ENCODE peak calls at places on chromosomes 2 and 18, in four cellular contexts. E, I, S and P are unnamed samples.

GRCh38 chr2:112021781-112022231 is 33.3 kb upstream of the TMEM87B start:
- DNase-seq in E (no peak), I (no peak), S (no peak), P (no peak)

GRCh38 chr2:98281607-98282006 is 64.6 kb upstream of the CNGA3 start:
- DNase-seq in E (no peak), I (no peak), S (no peak), P (no peak)

GRCh38 chr2:85537600-85538506 is 1.1 kb upstream of the MAT2A start:
- DNase-seq in E (peak; percentile 20), I (no peak), S (no peak), P (no peak)

GRCh38 chr18:77369644-77370043 is 120.0 kb downstream of the GALR1 start:
- DNase-seq in E (no peak), I (no peak), S (no peak), P (no peak)

GRCh38 chr18:3186678-3187658 is 32.8 kb downstream of the MYOM1 start:
- DNase-seq in E (no peak), I (no peak), S (no peak), P (no peak)

GRCh38 chr2:336360-336759 is 48.5 kb upstream of the ALKAL2 start:
- DNase-seq in E (no peak), I (no peak), S (no peak), P (no peak)

GRCh38 chr2:127097841-127098651 is 8.9 kb downstream of the BIN1 start:
- DNase-seq in E (no peak), I (no peak), S (no peak), P (no peak)

GRCh38 chr2:32565902-32566301 is 61.9 kb upstream of the TTC27 start:
- DNase-seq in E (no peak), I (no peak), S (no peak), P (no peak)

GRCh38 chr18:68406761-68407160 is 308.1 kb downstream of the TMX3 start:
- DNase-seq in E (no peak), I (no peak), S (no peak), P (no peak)

GRCh38 chr2:66888791-66889631 is 454.1 kb downstream of the MEIS1 start:
- DNase-seq in E (no peak), I (no peak), S (peak; percentile 100), P (no peak)

GRCh38 chr2:186036862-186037449 is 298.4 kb downstream of the FSIP2 start:
- DNase-seq in E (no peak), I (peak; percentile 26), S (no peak), P (no peak)

GRCh38 chr2:9440058-9440727 is 16.7 kb downstream of the CPSF3 start:
- DNase-seq in E (no peak), I (no peak), S (no peak), P (no peak)

GRCh38 chr2:71282493-71282892 is 49.1 kb upstream of the ZNF638 start:
- DNase-seq in E (no peak), I (no peak), S (no peak), P (no peak)

GRCh38 chr2:3324404-3325281 is 53.0 kb downstream of the EIPR1 start:
- DNase-seq in E (no peak), I (no peak), S (no peak), P (no peak)

GRCh38 chr2:21270658-21271057 is 146.9 kb downstream of the TDRD15 start:
- DNase-seq in E (no peak), I (no peak), S (no peak), P (no peak)

GRCh38 chr2:229265727-229266126 is 5.4 kb downstream of the PID1 start:
- DNase-seq in E (no peak), I (no peak), S (no peak), P (no peak)